ENCODE peak calls at places on chromosomes 7 and 10, in five cellular contexts. R is WTC11, F is fibroblast of mammary gland, J is B cell, S is GM13977. D is an unnamed sample.
A peak's percentile ranks its signal among the peaks of the same experiment; 100 is the strongest.

GRCh38 chr10:30821269-30821993 is 191.9 kb upstream of the LYZL2 start:
- DNase-seq in S (no peak), J (no peak), R (no peak), F (no peak), D (no peak)

GRCh38 chr10:86671985-86672710 is 3.8 kb downstream of the LDB3 start:
- DNase-seq in J (no peak), R (no peak), F (no peak), S (no peak), D (no peak)

GRCh38 chr10:98293550-98294269 is 25.7 kb upstream of the LOXL4 start:
- DNase-seq in S (no peak), J (peak; percentile 9), F (peak; percentile 12), R (no peak), D (no peak)

GRCh38 chr10:5583525-5584175 is 58.9 kb downstream of the CALML3 start:
- DNase-seq in J (peak; percentile 47), R (peak; percentile 63), S (no peak), F (no peak), D (no peak)

GRCh38 chr10:111079241-111079760 is 2.5 kb downstream of the ADRA2A start:
- DNase-seq in S (no peak), F (no peak), J (no peak), R (no peak), D (no peak)

GRCh38 chr10:79038841-79039201 is 29.9 kb upstream of the ZMIZ1 start:
- DNase-seq in F (no peak), R (peak; percentile 57), S (no peak), J (peak; percentile 10), D (no peak)

GRCh38 chr7:43664681-43665080 is 64.6 kb downstream of the COA1 start:
- DNase-seq in S (no peak), F (no peak), J (no peak), R (no peak), D (no peak)

GRCh38 chr10:64091889-64092288 is 570.7 kb downstream of the REEP3 start:
- DNase-seq in F (no peak), R (peak; percentile 29), J (no peak), S (no peak), D (no peak)

GRCh38 chr10:78432582-78432981 is 398.9 kb downstream of the RPS24 start:
- DNase-seq in F (no peak), R (no peak), S (no peak), J (no peak), D (no peak)

GRCh38 chr7:75866129-75866496 is 12.7 kb upstream of the RHBDD2 start:
- DNase-seq in S (no peak), J (no peak), F (peak; percentile 58), R (no peak), D (no peak)

GRCh38 chr10:9111983-9112382 is 1057.5 kb downstream of the GATA3 start:
- DNase-seq in J (no peak), R (no peak), F (no peak), S (no peak), D (no peak)

GRCh38 chr7:47284691-47285246 is 297.1 kb downstream of the TNS3 start:
- DNase-seq in R (no peak), J (no peak), S (no peak), F (no peak), D (no peak)

GRCh38 chr7:123537026-123537642 is 2.7 kb upstream of the IQUB start:
- DNase-seq in R (no peak), S (no peak), J (no peak), F (peak; percentile 41), D (no peak)

DNA sequence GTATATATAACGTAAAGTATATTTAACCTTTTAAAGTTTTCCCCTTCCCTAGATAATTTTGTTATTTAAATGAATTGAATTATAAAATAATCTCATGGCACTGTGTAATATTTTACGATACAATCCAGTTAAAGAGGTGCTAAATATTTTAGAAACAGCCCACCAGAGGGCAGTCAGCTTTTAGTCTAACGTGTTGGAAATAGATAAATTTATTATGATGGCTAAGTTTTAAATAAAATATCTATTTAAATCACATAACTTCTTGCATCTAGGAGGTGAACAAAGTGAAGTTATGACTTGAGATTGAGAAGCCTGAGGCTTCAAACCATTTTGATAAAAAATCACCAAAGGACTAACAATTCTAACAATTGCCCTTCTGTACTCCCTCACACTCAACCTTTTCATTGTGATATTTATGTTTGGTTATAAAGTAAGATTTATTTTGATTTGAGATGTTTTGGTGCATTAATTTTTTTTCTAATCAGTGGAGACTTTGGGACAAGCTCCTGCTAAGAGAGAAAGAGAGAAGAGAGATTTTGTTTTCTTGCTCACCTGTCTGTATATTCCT is 171.5 kb upstream of the SP4 start:
- DNase-seq in S (no peak), J (no peak), F (peak; percentile 53), R (no peak), D (no peak)
- TF ChIP-seq CTCF in S (peak; percentile 52), J (peak; percentile 80), F (peak; percentile 36), R (no peak), D (peak; percentile 55)

GRCh38 chr7:74584160-74584954 is 73.2 kb upstream of the GTF2I start:
- DNase-seq in J (no peak), F (no peak), R (no peak), S (no peak), D (no peak)
- TF ChIP-seq CTCF in J (no peak), F (no peak), R (no peak), S (no peak), D (no peak)

GRCh38 chr7:117171106-117171505 is 151.8 kb downstream of the WNT2 start:
- DNase-seq in R (peak; percentile 18), J (no peak), F (no peak), S (no peak), D (no peak)
- TF ChIP-seq CTCF in R (no peak), J (no peak), F (no peak), S (no peak), D (no peak)

GRCh38 chr10:84548869-84549268 is 220.5 kb downstream of the CCSER2 start:
- DNase-seq in J (no peak), S (no peak), F (peak; percentile 16), R (peak; percentile 66), D (no peak)

GRCh38 chr10:84551437-84552120 is 223.2 kb downstream of the CCSER2 start:
- DNase-seq in J (no peak), R (no peak), S (no peak), F (no peak), D (no peak)

GRCh38 chr10:84550756-84551436 is 222.5 kb downstream of the CCSER2 start:
- DNase-seq in F (no peak), S (no peak), J (no peak), R (no peak), D (no peak)

GRCh38 chr10:84549368-84549767 is 221.0 kb downstream of the CCSER2 start:
- DNase-seq in R (no peak), F (no peak), J (no peak), S (no peak), D (no peak)

GRCh38 chr10:84552478-84552877 is 224.1 kb downstream of the CCSER2 start:
- DNase-seq in J (no peak), F (no peak), R (peak; percentile 32), S (no peak), D (no peak)
- TF ChIP-seq CTCF in J (no peak), F (no peak), R (no peak), S (no peak), D (no peak)

GRCh38 chr7:90309872-90310271 is 11.2 kb downstream of the FAM237B start:
- DNase-seq in F (no peak), R (no peak), S (no peak), J (no peak), D (no peak)

GRCh38 chr7:90313908-90314307 is 7.2 kb downstream of the FAM237B start:
- DNase-seq in S (no peak), R (no peak), F (no peak), J (no peak), D (no peak)

GRCh38 chr7:90311185-90311584 is 9.9 kb downstream of the FAM237B start:
- DNase-seq in F (no peak), S (no peak), J (no peak), R (no peak), D (no peak)

DNA sequence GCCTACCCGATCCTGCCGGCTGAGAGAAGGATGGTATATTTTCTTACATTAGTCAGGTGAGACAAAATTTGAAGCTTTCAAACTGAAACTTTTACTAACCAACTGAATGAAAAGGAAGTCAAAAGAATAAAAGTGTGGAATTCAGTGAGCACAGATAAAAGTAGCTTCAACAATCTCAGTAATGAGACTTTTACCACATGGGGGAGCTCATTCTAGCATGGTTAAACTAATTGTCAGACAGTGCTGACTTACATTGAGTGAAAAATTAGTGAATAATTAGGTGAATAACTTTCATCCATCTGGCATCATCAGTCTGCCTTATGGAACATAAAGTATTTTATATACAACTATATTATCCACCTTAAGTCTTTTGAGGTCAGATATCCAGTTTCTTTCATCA is 8.4 kb downstream of the FAM237B start:
- DNase-seq in S (no peak), R (no peak), F (peak; percentile 30), J (no peak), D (no peak)
- TF ChIP-seq CTCF in S (peak; percentile 45), R (no peak), F (peak; percentile 34), J (no peak), D (no peak)

GRCh38 chr7:95684037-95684436 is 87.7 kb upstream of the PDK4 start:
- DNase-seq in R (no peak), S (no peak), F (peak; percentile 70), J (no peak), D (no peak)
- TF ChIP-seq CTCF in R (no peak), S (peak; percentile 32), F (peak; percentile 52), J (no peak), D (no peak)

GRCh38 chr7:35037526-35038339 is 448 bp upstream of the DPY19L1 start:
- DNase-seq in R (peak; percentile 88), J (peak; percentile 92), F (peak; percentile 88), S (peak; percentile 97), D (peak; percentile 74)

GRCh38 chr7:35038340-35038738 is 1.1 kb upstream of the DPY19L1 start:
- DNase-seq in F (no peak), S (no peak), R (no peak), J (no peak), D (no peak)

GRCh38 chr7:35036361-35037171 is 719 bp downstream of the DPY19L1 start:
- DNase-seq in J (peak; percentile 49), F (peak; percentile 59), R (peak; percentile 63), S (peak; percentile 56), D (peak; percentile 49)

GRCh38 chr7:35037211-35037525 is at the start of gene DPY19L1:
- DNase-seq in S (no peak), R (no peak), F (no peak), J (no peak), D (no peak)

GRCh38 chr7:35035511-35035921 is 1.8 kb downstream of the DPY19L1 start:
- DNase-seq in J (no peak), R (no peak), S (peak; percentile 69), F (peak; percentile 31), D (no peak)
- TF ChIP-seq CTCF in J (no peak), R (no peak), S (peak; percentile 62), F (no peak), D (no peak)

GRCh38 chr7:30244340-30244739 is 40.1 kb upstream of the ZNRF2 start:
- DNase-seq in J (no peak), S (no peak), R (no peak), F (no peak), D (no peak)

GRCh38 chr7:30241767-30242166 is 42.6 kb upstream of the ZNRF2 start:
- DNase-seq in J (no peak), S (no peak), F (no peak), R (no peak), D (no peak)

GRCh38 chr7:30238721-30239441 is 45.5 kb upstream of the ZNRF2 start:
- DNase-seq in J (peak; percentile 49), S (peak; percentile 48), R (no peak), F (peak; percentile 62), D (peak; percentile 62)

GRCh38 chr7:30237271-30237695 is 47.1 kb upstream of the ZNRF2 start:
- DNase-seq in R (no peak), J (no peak), F (no peak), S (no peak), D (peak; percentile 95)

GRCh38 chr7:30240401-30240800 is 44.0 kb upstream of the ZNRF2 start:
- DNase-seq in S (no peak), F (no peak), R (no peak), J (no peak), D (no peak)
- TF ChIP-seq CTCF in S (no peak), F (no peak), R (no peak), J (no peak), D (no peak)

D was measured in CD14-positive monocyte.